ENCODE peak calls at places on chromosomes 12 and 14, in ten cellular contexts. K, A, O, T, F, E, Q, J, S and I are unnamed samples.

GRCh38 chr12:65988596-65988995 is 142.0 kb downstream of the LLPH start:
- DNase-seq in Q (no peak), J (no peak), O (no peak), A (no peak), T (no peak), E (no peak), S (no peak), K (no peak), F (no peak), I (no peak)

GRCh38 chr14:54116972-54117371 is 160.3 kb upstream of the BMP4 start:
- DNase-seq in E (no peak), S (no peak), F (no peak), O (no peak), Q (no peak), J (no peak), A (peak; percentile 72), K (no peak), T (no peak), I (no peak)

GRCh38 chr12:124391340-124392261 is 96.7 kb downstream of the RFLNA start:
- DNase-seq in S (peak; percentile 77), A (peak; percentile 76), E (peak; percentile 88), O (no peak), K (no peak), J (peak; percentile 95), F (peak; percentile 20), Q (peak; percentile 71), T (peak; percentile 69), I (peak; percentile 28)

GRCh38 chr14:68386950-68387779 is 405.7 kb downstream of the ZFP36L1 start:
- DNase-seq in O (no peak), Q (no peak), S (no peak), A (no peak), T (no peak), J (no peak), F (no peak), K (no peak), E (no peak), I (no peak)

GRCh38 chr14:28771168-28771567 is 4.6 kb downstream of the FOXG1 start:
- DNase-seq in J (no peak), S (no peak), F (no peak), Q (no peak), T (no peak), K (no peak), O (no peak), A (no peak), E (no peak), I (no peak)

GRCh38 chr12:25052191-25053020 is 103.5 kb upstream of the BCAT1 start:
- DNase-seq in K (no peak), F (peak; percentile 30), T (peak; percentile 87), Q (peak; percentile 94), E (no peak), J (no peak), A (no peak), S (no peak), O (peak; percentile 34), I (peak; percentile 93)

GRCh38 chr12:119762619-119763018 is 94.7 kb downstream of the PRKAB1 start:
- DNase-seq in A (no peak), F (no peak), S (no peak), J (no peak), Q (no peak), T (no peak), E (no peak), O (no peak), K (no peak), I (no peak)

GRCh38 chr12:77072833-77073495 is 7.6 kb upstream of the E2F7 start:
- DNase-seq in T (no peak), A (peak; percentile 58), O (no peak), F (no peak), Q (no peak), E (no peak), K (no peak), S (no peak), J (no peak), I (no peak)

GRCh38 chr12:113136128-113136989 is 798 bp upstream of the RASAL1 start:
- DNase-seq in E (no peak), A (no peak), S (no peak), O (peak; percentile 33), T (no peak), Q (no peak), K (no peak), J (no peak), F (peak; percentile 37), I (no peak)

GRCh38 chr14:101173698-101174521 is 270.4 kb upstream of the RTL1 start:
- DNase-seq in O (no peak), J (peak; percentile 60), F (no peak), Q (no peak), K (no peak), S (no peak), T (no peak), E (no peak), A (no peak), I (no peak)

GRCh38 chr12:9319044-9319841 is 111.0 kb upstream of the PZP start:
- DNase-seq in A (peak; percentile 22), S (no peak), J (no peak), O (no peak), E (no peak), Q (peak; percentile 20), T (no peak), F (no peak), K (no peak), I (no peak)

GRCh38 chr14:25150934-25151790 is 101.2 kb upstream of the STXBP6 start:
- DNase-seq in O (no peak), S (no peak), Q (peak; percentile 41), T (no peak), E (no peak), K (no peak), A (peak; percentile 51), F (no peak), J (no peak), I (peak; percentile 1)

GRCh38 chr14:57080691-57081090 is 188.0 kb downstream of the EXOC5 start:
- DNase-seq in S (no peak), O (no peak), K (peak; percentile 48), J (no peak), T (no peak), F (no peak), A (no peak), Q (no peak), E (no peak), I (no peak)

GRCh38 chr12:91155990-91156389 is 26.6 kb downstream of the DCN start:
- DNase-seq in F (no peak), T (no peak), S (no peak), E (no peak), A (no peak), J (no peak), K (no peak), O (no peak), Q (no peak), I (no peak)

GRCh38 chr14:35366048-35366428 is 38.5 kb downstream of the NFKBIA start:
- DNase-seq in J (no peak), K (no peak), E (no peak), F (no peak), Q (no peak), T (no peak), S (no peak), O (no peak), A (peak; percentile 92), I (no peak)

GRCh38 chr14:96567289-96567899 is 65.2 kb downstream of the PAPOLA start:
- DNase-seq in O (no peak), K (no peak), J (no peak), E (no peak), F (no peak), A (peak; percentile 44), S (no peak), Q (peak; percentile 40), T (no peak), I (no peak)

GRCh38 chr12:88925370-88925915 is 345.2 kb upstream of the KITLG start:
- DNase-seq in K (no peak), E (no peak), O (no peak), J (no peak), T (no peak), S (no peak), F (no peak), Q (no peak), A (no peak), I (no peak)

GRCh38 chr12:46154221-46154975 is 114.4 kb downstream of the SLC38A1 start:
- DNase-seq in J (no peak), F (no peak), Q (no peak), K (no peak), E (no peak), A (peak; percentile 76), T (no peak), O (no peak), S (no peak), I (no peak)

GRCh38 chr12:67751376-67751928 is 102.9 kb downstream of the DYRK2 start:
- DNase-seq in K (peak; percentile 31), Q (no peak), S (no peak), F (no peak), E (no peak), J (no peak), T (no peak), A (no peak), O (no peak), I (no peak)

GRCh38 chr14:23538785-23539184 is 12.8 kb downstream of the ZFHX2 start:
- DNase-seq in T (no peak), S (no peak), J (no peak), E (peak; percentile 83), K (peak; percentile 79), O (no peak), Q (no peak), F (no peak), A (no peak), I (no peak)